ENCODE peak calls at places on chromosome 16, in four cellular contexts. One of them, this sample, is unnamed.

GRCh38 chr16:81616321-81617020 is 162.6 kb upstream of the PLCG2 start:
- DNase-seq in CD8-positive, alpha-beta T cell: peak
- DNase-seq in dorsolateral prefrontal cortex: peak
- DNase-seq in neural crest cell: no peak
- DNase-seq in this sample: peak

GRCh38 chr16:1356061-1356900 is 4.5 kb downstream of the GNPTG start:
- DNase-seq in CD8-positive, alpha-beta T cell: no peak
- DNase-seq in dorsolateral prefrontal cortex: no peak
- DNase-seq in neural crest cell: no peak
- DNase-seq in this sample: no peak

GRCh38 chr16:67641779-67642708 is 2.9 kb upstream of the CARMIL2 start:
- DNase-seq in CD8-positive, alpha-beta T cell: no peak
- DNase-seq in dorsolateral prefrontal cortex: no peak
- DNase-seq in neural crest cell: no peak
- DNase-seq in this sample: no peak

GRCh38 chr16:84976644-84977400 is 34.5 kb downstream of the ZDHHC7 start:
- DNase-seq in CD8-positive, alpha-beta T cell: no peak
- DNase-seq in dorsolateral prefrontal cortex: no peak
- DNase-seq in neural crest cell: no peak
- DNase-seq in this sample: no peak

GRCh38 chr16:10386517-10387377 is 886 bp downstream of the ATF7IP2 start:
- DNase-seq in CD8-positive, alpha-beta T cell: no peak
- DNase-seq in dorsolateral prefrontal cortex: no peak
- DNase-seq in neural crest cell: no peak
- DNase-seq in this sample: no peak

GRCh38 chr16:86647561-86647960 is 69.2 kb downstream of the FOXL1 start:
- DNase-seq in CD8-positive, alpha-beta T cell: no peak
- DNase-seq in dorsolateral prefrontal cortex: no peak
- DNase-seq in neural crest cell: no peak
- DNase-seq in this sample: no peak

GRCh38 chr16:78034530-78034929 is 12.2 kb downstream of the CLEC3A start:
- DNase-seq in CD8-positive, alpha-beta T cell: no peak
- DNase-seq in dorsolateral prefrontal cortex: no peak
- DNase-seq in neural crest cell: no peak
- DNase-seq in this sample: no peak

GRCh38 chr16:20904507-20905079 is 4.0 kb downstream of the LYRM1 start:
- DNase-seq in CD8-positive, alpha-beta T cell: peak
- DNase-seq in dorsolateral prefrontal cortex: no peak
- DNase-seq in neural crest cell: no peak
- DNase-seq in this sample: no peak

GRCh38 chr16:10992112-10992511 is 47.7 kb downstream of the CLEC16A start:
- DNase-seq in CD8-positive, alpha-beta T cell: no peak
- DNase-seq in dorsolateral prefrontal cortex: no peak
- DNase-seq in neural crest cell: no peak
- DNase-seq in this sample: no peak

GRCh38 chr16:86396918-86397317 is 113.4 kb upstream of the FOXF1 start:
- DNase-seq in CD8-positive, alpha-beta T cell: no peak
- DNase-seq in dorsolateral prefrontal cortex: no peak
- DNase-seq in neural crest cell: no peak
- DNase-seq in this sample: no peak

GRCh38 chr16:17408955-17409441 is 61.8 kb downstream of the XYLT1 start:
- DNase-seq in CD8-positive, alpha-beta T cell: no peak
- DNase-seq in dorsolateral prefrontal cortex: no peak
- DNase-seq in neural crest cell: no peak
- DNase-seq in this sample: no peak

GRCh38 chr16:19223235-19223847 is 55.3 kb downstream of the SYT17 start:
- DNase-seq in CD8-positive, alpha-beta T cell: no peak
- DNase-seq in dorsolateral prefrontal cortex: no peak
- DNase-seq in neural crest cell: peak
- DNase-seq in this sample: no peak

GRCh38 chr16:54974391-54974790 is 43.7 kb downstream of the IRX5 start:
- DNase-seq in CD8-positive, alpha-beta T cell: no peak
- DNase-seq in dorsolateral prefrontal cortex: no peak
- DNase-seq in neural crest cell: no peak
- DNase-seq in this sample: no peak

GRCh38 chr16:69286941-69287713 is 24.0 kb upstream of the VPS4A start:
- DNase-seq in CD8-positive, alpha-beta T cell: peak
- DNase-seq in dorsolateral prefrontal cortex: no peak
- DNase-seq in neural crest cell: peak
- DNase-seq in this sample: no peak

GRCh38 chr16:62738631-62739030 is 702.4 kb upstream of the CDH8 start:
- DNase-seq in CD8-positive, alpha-beta T cell: no peak
- DNase-seq in dorsolateral prefrontal cortex: peak
- DNase-seq in neural crest cell: no peak
- DNase-seq in this sample: no peak

GRCh38 chr16:30953511-30954124 is 3.9 kb upstream of the SETD1A start:
- DNase-seq in CD8-positive, alpha-beta T cell: peak
- DNase-seq in dorsolateral prefrontal cortex: peak
- DNase-seq in neural crest cell: peak
- DNase-seq in this sample: peak

GRCh38 chr16:75288596-75289120 is 37.2 kb upstream of the BCAR1 start:
- DNase-seq in CD8-positive, alpha-beta T cell: peak
- DNase-seq in dorsolateral prefrontal cortex: no peak
- DNase-seq in neural crest cell: no peak
- DNase-seq in this sample: peak

GRCh38 chr16:50367777-50368409 is 895 bp downstream of the BRD7 start:
- DNase-seq in CD8-positive, alpha-beta T cell: no peak
- DNase-seq in dorsolateral prefrontal cortex: no peak
- DNase-seq in neural crest cell: no peak
- DNase-seq in this sample: no peak

GRCh38 chr16:79036541-79036940 is 564.0 kb downstream of the MAF start:
- DNase-seq in CD8-positive, alpha-beta T cell: no peak
- DNase-seq in dorsolateral prefrontal cortex: no peak
- DNase-seq in neural crest cell: no peak
- DNase-seq in this sample: no peak

GRCh38 chr16:68037820-68038597 is 14.9 kb downstream of the DUS2 start:
- DNase-seq in CD8-positive, alpha-beta T cell: no peak
- DNase-seq in dorsolateral prefrontal cortex: no peak
- DNase-seq in neural crest cell: no peak
- DNase-seq in this sample: no peak

GRCh38 chr16:6956511-6956910 is 376.1 kb upstream of the RBFOX1 start:
- DNase-seq in CD8-positive, alpha-beta T cell: no peak
- DNase-seq in dorsolateral prefrontal cortex: no peak
- DNase-seq in neural crest cell: no peak
- DNase-seq in this sample: no peak

GRCh38 chr16:85395913-85396878 is 216.9 kb upstream of the GSE1 start:
- DNase-seq in CD8-positive, alpha-beta T cell: no peak
- DNase-seq in dorsolateral prefrontal cortex: peak
- DNase-seq in neural crest cell: no peak
- DNase-seq in this sample: peak

GRCh38 chr16:8795096-8795495 is 2.3 kb downstream of the TMEM186 start:
- DNase-seq in CD8-positive, alpha-beta T cell: no peak
- DNase-seq in dorsolateral prefrontal cortex: no peak
- DNase-seq in neural crest cell: no peak
- DNase-seq in this sample: no peak

GRCh38 chr16:63998-64913 is 8.2 kb downstream of the RHBDF1 start:
- DNase-seq in CD8-positive, alpha-beta T cell: no peak
- DNase-seq in dorsolateral prefrontal cortex: no peak
- DNase-seq in neural crest cell: no peak
- DNase-seq in this sample: no peak

GRCh38 chr16:82379601-82380000 is 209.6 kb upstream of the MPHOSPH6 start:
- DNase-seq in CD8-positive, alpha-beta T cell: no peak
- DNase-seq in dorsolateral prefrontal cortex: no peak
- DNase-seq in neural crest cell: no peak
- DNase-seq in this sample: no peak

GRCh38 chr16:73232555-73233422 is 184.9 kb upstream of the ZFHX3 start:
- DNase-seq in CD8-positive, alpha-beta T cell: no peak
- DNase-seq in dorsolateral prefrontal cortex: no peak
- DNase-seq in neural crest cell: no peak
- DNase-seq in this sample: no peak

GRCh38 chr16:2858245-2859025 is 465 bp upstream of the PRSS22 start:
- DNase-seq in CD8-positive, alpha-beta T cell: no peak
- DNase-seq in dorsolateral prefrontal cortex: no peak
- DNase-seq in neural crest cell: no peak
- DNase-seq in this sample: no peak

GRCh38 chr16:728131-728889 is 1.4 kb downstream of the HAGHL start:
- DNase-seq in CD8-positive, alpha-beta T cell: peak
- DNase-seq in dorsolateral prefrontal cortex: no peak
- DNase-seq in neural crest cell: no peak
- DNase-seq in this sample: peak

GRCh38 chr16:50685456-50686058 is 4.4 kb upstream of the SNX20 start:
- DNase-seq in CD8-positive, alpha-beta T cell: no peak
- DNase-seq in dorsolateral prefrontal cortex: no peak
- DNase-seq in neural crest cell: no peak
- DNase-seq in this sample: no peak

GRCh38 chr16:86027366-86028126 is 128.6 kb downstream of the IRF8 start:
- DNase-seq in CD8-positive, alpha-beta T cell: no peak
- DNase-seq in dorsolateral prefrontal cortex: no peak
- DNase-seq in neural crest cell: no peak
- DNase-seq in this sample: no peak

GRCh38 chr16:19607610-19608280 is 52.2 kb downstream of the VPS35L start:
- DNase-seq in CD8-positive, alpha-beta T cell: no peak
- DNase-seq in dorsolateral prefrontal cortex: no peak
- DNase-seq in neural crest cell: no peak
- DNase-seq in this sample: no peak

GRCh38 chr16:1816396-1817275 is 10.0 kb downstream of the HAGH start:
- DNase-seq in CD8-positive, alpha-beta T cell: no peak
- DNase-seq in dorsolateral prefrontal cortex: no peak
- DNase-seq in neural crest cell: no peak
- DNase-seq in this sample: no peak

GRCh38 chr16:79713609-79714309 is 113.2 kb upstream of the MAF start:
- DNase-seq in CD8-positive, alpha-beta T cell: no peak
- DNase-seq in dorsolateral prefrontal cortex: no peak
- DNase-seq in neural crest cell: no peak
- DNase-seq in this sample: no peak

GRCh38 chr16:11824362-11824761 is 27.0 kb downstream of the RSL1D1 start:
- DNase-seq in CD8-positive, alpha-beta T cell: no peak
- DNase-seq in dorsolateral prefrontal cortex: no peak
- DNase-seq in neural crest cell: no peak
- DNase-seq in this sample: no peak

GRCh38 chr16:4328580-4329353 is 12.9 kb downstream of the GLIS2 start:
- DNase-seq in CD8-positive, alpha-beta T cell: no peak
- DNase-seq in dorsolateral prefrontal cortex: no peak
- DNase-seq in neural crest cell: no peak
- DNase-seq in this sample: no peak

GRCh38 chr16:4330277-4330882 is 14.5 kb downstream of the GLIS2 start:
- DNase-seq in CD8-positive, alpha-beta T cell: peak
- DNase-seq in dorsolateral prefrontal cortex: peak
- DNase-seq in neural crest cell: peak
- DNase-seq in this sample: peak

GRCh38 chr16:4329354-4329775 is 13.5 kb downstream of the GLIS2 start:
- DNase-seq in CD8-positive, alpha-beta T cell: no peak
- DNase-seq in dorsolateral prefrontal cortex: no peak
- DNase-seq in neural crest cell: no peak
- DNase-seq in this sample: no peak

GRCh38 chr16:4327386-4327781 is 11.5 kb downstream of the GLIS2 start:
- DNase-seq in CD8-positive, alpha-beta T cell: no peak
- DNase-seq in dorsolateral prefrontal cortex: no peak
- DNase-seq in neural crest cell: no peak
- DNase-seq in this sample: no peak

DNA sequence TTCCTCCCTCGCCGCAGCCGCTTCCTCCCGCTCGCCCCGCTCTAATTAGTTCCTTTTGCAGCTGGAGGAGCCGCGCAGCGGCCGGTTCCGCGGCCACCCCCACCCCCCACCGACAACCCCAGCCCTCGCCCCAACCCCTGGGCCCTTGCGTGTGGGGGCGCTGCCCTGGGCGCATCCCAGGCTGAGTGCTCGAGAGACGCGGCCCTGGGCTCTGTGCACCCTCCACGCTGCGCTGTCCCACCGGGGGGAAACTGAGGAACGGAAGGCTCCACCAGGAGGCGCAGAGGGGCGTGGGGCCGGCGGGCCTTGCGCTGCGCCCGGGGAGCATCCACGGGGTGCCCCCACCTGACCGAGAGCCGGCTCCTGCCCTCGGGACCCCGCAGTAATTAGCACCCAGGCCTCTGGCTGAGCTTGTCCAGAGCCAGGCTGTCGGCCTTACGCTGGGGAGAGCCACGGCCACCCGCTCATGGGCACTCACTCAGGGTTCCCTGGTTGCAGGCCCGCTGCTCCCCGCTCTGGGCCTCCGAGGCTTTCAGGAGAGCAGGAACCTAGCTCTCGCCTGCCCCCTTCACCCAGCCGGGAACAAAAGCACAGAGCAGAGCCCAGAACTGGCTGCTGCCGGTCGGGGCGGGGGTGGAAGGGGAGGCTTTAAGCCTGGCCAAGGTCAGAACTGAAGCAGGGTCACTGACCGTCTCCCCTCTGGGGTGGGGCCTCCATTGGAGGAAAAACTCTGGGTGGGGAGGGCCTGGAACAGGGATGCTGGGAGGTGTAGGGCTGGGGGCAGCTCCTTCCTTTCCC is 12.1 kb downstream of the GLIS2 start:
- DNase-seq in CD8-positive, alpha-beta T cell: peak
- DNase-seq in dorsolateral prefrontal cortex: peak
- DNase-seq in neural crest cell: peak
- DNase-seq in this sample: peak
- TF ChIP-seq CTCF in CD8-positive, alpha-beta T cell: peak
- TF ChIP-seq CTCF in dorsolateral prefrontal cortex: peak
- TF ChIP-seq CTCF in neural crest cell: peak
- TF ChIP-seq CTCF in this sample: no peak

DNA sequence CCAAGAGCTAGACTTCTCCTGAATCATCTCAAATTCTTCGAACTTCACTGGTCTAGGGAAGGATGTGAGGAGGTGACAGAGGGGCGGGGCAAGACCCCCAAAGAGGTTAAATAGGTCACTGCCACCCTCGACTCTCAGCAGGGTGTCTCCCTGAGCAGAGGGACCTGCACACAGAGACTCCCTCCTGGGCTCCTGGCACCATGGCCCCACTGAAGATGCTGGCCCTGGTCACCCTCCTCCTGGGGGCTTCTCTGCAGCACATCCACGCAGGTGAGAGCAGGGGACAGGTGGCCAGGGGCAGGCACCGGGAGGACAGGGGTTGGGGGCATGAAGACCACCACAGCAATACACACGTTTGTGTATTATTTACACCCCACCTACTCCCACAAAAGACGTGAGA is 9.2 kb downstream of the CCL17 start:
- DNase-seq in CD8-positive, alpha-beta T cell: no peak
- DNase-seq in dorsolateral prefrontal cortex: no peak
- DNase-seq in neural crest cell: no peak
- DNase-seq in this sample: no peak
- TF ChIP-seq CTCF in CD8-positive, alpha-beta T cell: no peak
- TF ChIP-seq CTCF in dorsolateral prefrontal cortex: no peak
- TF ChIP-seq CTCF in neural crest cell: no peak
- TF ChIP-seq CTCF in this sample: no peak

GRCh38 chr16:71287454-71287853 is 1.7 kb downstream of the CMTR2 start:
- DNase-seq in CD8-positive, alpha-beta T cell: no peak
- DNase-seq in dorsolateral prefrontal cortex: no peak
- DNase-seq in neural crest cell: no peak
- DNase-seq in this sample: no peak

GRCh38 chr16:71288570-71288889 is 672 bp downstream of the CMTR2 start:
- DNase-seq in CD8-positive, alpha-beta T cell: no peak
- DNase-seq in dorsolateral prefrontal cortex: no peak
- DNase-seq in neural crest cell: no peak
- DNase-seq in this sample: no peak

GRCh38 chr16:71287903-71288302 is 1.3 kb downstream of the CMTR2 start:
- DNase-seq in CD8-positive, alpha-beta T cell: no peak
- DNase-seq in dorsolateral prefrontal cortex: no peak
- DNase-seq in neural crest cell: no peak
- DNase-seq in this sample: no peak

GRCh38 chr16:71289732-71290062 is 495 bp upstream of the CMTR2 start:
- DNase-seq in CD8-positive, alpha-beta T cell: no peak
- DNase-seq in dorsolateral prefrontal cortex: no peak
- DNase-seq in neural crest cell: no peak
- DNase-seq in this sample: no peak

GRCh38 chr16:71288890-71289731 is at the start of gene CMTR2:
- DNase-seq in CD8-positive, alpha-beta T cell: peak
- DNase-seq in dorsolateral prefrontal cortex: peak
- DNase-seq in neural crest cell: peak
- DNase-seq in this sample: peak
- TF ChIP-seq CTCF in CD8-positive, alpha-beta T cell: no peak
- TF ChIP-seq CTCF in dorsolateral prefrontal cortex: peak
- TF ChIP-seq CTCF in neural crest cell: no peak
- TF ChIP-seq CTCF in this sample: no peak

GRCh38 chr16:66127459-66128362 is 238.8 kb upstream of the CDH5 start:
- DNase-seq in CD8-positive, alpha-beta T cell: no peak
- DNase-seq in dorsolateral prefrontal cortex: no peak
- DNase-seq in neural crest cell: peak
- DNase-seq in this sample: no peak
- TF ChIP-seq CTCF in CD8-positive, alpha-beta T cell: no peak
- TF ChIP-seq CTCF in dorsolateral prefrontal cortex: peak
- TF ChIP-seq CTCF in neural crest cell: peak
- TF ChIP-seq CTCF in this sample: no peak

This sample was measured in natural killer cell.